ENCODE peak calls at places on chromosomes 4 and X, in eight cellular contexts. One of them, this sample, is unnamed.

GRCh38 chrX:71515039-71515398 is 17.9 kb upstream of the OGT start:
- DNase-seq in cardiac fibroblast: peak; percentile 8
- DNase-seq in epithelial cell of proximal tubule: no peak
- DNase-seq in lower leg skin: no peak
- DNase-seq in coronary artery: no peak
- DNase-seq in thyroid gland: no peak
- DNase-seq in astrocyte of the spinal cord: no peak
- DNase-seq in transverse colon: no peak
- DNase-seq in this sample: no peak

GRCh38 chr4:138865765-138866164 is 149.8 kb upstream of the NOCT start:
- DNase-seq in cardiac fibroblast: no peak
- DNase-seq in thyroid gland: no peak
- DNase-seq in transverse colon: no peak
- DNase-seq in astrocyte of the spinal cord: no peak
- DNase-seq in lower leg skin: no peak
- DNase-seq in epithelial cell of proximal tubule: no peak
- DNase-seq in coronary artery: no peak
- DNase-seq in this sample: no peak

GRCh38 chr4:70291341-70291740 is 43.4 kb upstream of the CABS1 start:
- DNase-seq in cardiac fibroblast: no peak
- DNase-seq in thyroid gland: no peak
- DNase-seq in lower leg skin: no peak
- DNase-seq in astrocyte of the spinal cord: no peak
- DNase-seq in coronary artery: no peak
- DNase-seq in epithelial cell of proximal tubule: no peak
- DNase-seq in transverse colon: no peak
- DNase-seq in this sample: no peak

GRCh38 chr4:110197421-110198398 is 705 bp downstream of the ELOVL6 start:
- DNase-seq in epithelial cell of proximal tubule: no peak
- DNase-seq in coronary artery: no peak
- DNase-seq in lower leg skin: peak; percentile 21
- DNase-seq in astrocyte of the spinal cord: peak; percentile 54
- DNase-seq in transverse colon: peak; percentile 56
- DNase-seq in thyroid gland: peak; percentile 15
- DNase-seq in cardiac fibroblast: peak; percentile 47
- DNase-seq in this sample: no peak

GRCh38 chrX:124332481-124333424 is at the start of gene TEX13D:
- DNase-seq in epithelial cell of proximal tubule: no peak
- DNase-seq in astrocyte of the spinal cord: no peak
- DNase-seq in lower leg skin: no peak
- DNase-seq in coronary artery: no peak
- DNase-seq in thyroid gland: no peak
- DNase-seq in cardiac fibroblast: no peak
- DNase-seq in transverse colon: no peak
- DNase-seq in this sample: no peak

GRCh38 chr4:140308366-140309123 is 64.9 kb upstream of the SCOC start:
- DNase-seq in epithelial cell of proximal tubule: no peak
- DNase-seq in thyroid gland: no peak
- DNase-seq in astrocyte of the spinal cord: peak; percentile 88
- DNase-seq in coronary artery: peak; percentile 82
- DNase-seq in cardiac fibroblast: peak; percentile 95
- DNase-seq in lower leg skin: peak; percentile 67
- DNase-seq in transverse colon: peak; percentile 21
- DNase-seq in this sample: peak; percentile 32

GRCh38 chrX:155535866-155536265 is 76.9 kb downstream of the TMLHE start:
- DNase-seq in thyroid gland: no peak
- DNase-seq in coronary artery: no peak
- DNase-seq in astrocyte of the spinal cord: no peak
- DNase-seq in cardiac fibroblast: peak; percentile 9
- DNase-seq in epithelial cell of proximal tubule: no peak
- DNase-seq in transverse colon: no peak
- DNase-seq in lower leg skin: no peak
- DNase-seq in this sample: no peak

GRCh38 chr4:180542445-180543100 is 1700.6 kb upstream of the TENM3 start:
- DNase-seq in transverse colon: no peak
- DNase-seq in lower leg skin: no peak
- DNase-seq in coronary artery: no peak
- DNase-seq in cardiac fibroblast: peak; percentile 43
- DNase-seq in thyroid gland: no peak
- DNase-seq in epithelial cell of proximal tubule: peak; percentile 32
- DNase-seq in astrocyte of the spinal cord: peak; percentile 92
- DNase-seq in this sample: no peak

GRCh38 chr4:122156819-122157218 is 4.7 kb downstream of the BLTP1 start:
- DNase-seq in coronary artery: no peak
- DNase-seq in lower leg skin: no peak
- DNase-seq in cardiac fibroblast: no peak
- DNase-seq in transverse colon: no peak
- DNase-seq in thyroid gland: no peak
- DNase-seq in astrocyte of the spinal cord: no peak
- DNase-seq in epithelial cell of proximal tubule: no peak
- DNase-seq in this sample: no peak

DNA sequence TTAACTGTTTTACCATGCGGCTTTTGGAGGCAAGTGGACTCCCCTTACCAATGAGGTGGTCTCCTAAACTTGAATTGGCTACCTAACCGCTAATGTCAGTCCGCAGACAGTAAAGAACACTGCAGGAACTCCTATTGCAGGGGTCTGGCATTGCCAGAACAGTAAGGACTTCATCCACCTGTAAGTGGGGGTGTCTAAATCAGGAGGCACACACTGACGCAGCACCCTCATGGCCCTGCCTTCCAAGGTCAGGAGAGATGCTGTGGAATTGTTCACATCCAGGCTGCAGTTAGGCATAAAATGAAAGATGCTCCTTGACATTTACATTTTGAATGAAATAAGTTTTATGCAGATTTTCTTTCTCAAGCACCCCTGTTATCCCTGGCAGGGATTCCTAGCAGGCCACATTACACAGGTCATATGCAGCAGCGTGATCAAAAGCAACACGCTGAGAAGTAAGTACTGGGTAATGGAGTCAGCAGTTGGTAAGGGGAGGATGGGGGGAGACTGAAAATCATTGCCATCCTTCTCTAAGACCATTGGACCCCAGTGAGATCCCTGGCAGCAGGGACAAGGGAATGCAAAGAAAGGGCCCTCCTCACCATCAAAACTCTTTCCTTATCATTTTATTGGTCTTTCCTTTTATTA is 3.8 kb downstream of the PPARGC1A start:
- DNase-seq in epithelial cell of proximal tubule: no peak
- DNase-seq in thyroid gland: no peak
- DNase-seq in transverse colon: no peak
- DNase-seq in cardiac fibroblast: no peak
- DNase-seq in astrocyte of the spinal cord: no peak
- DNase-seq in lower leg skin: no peak
- DNase-seq in coronary artery: no peak
- DNase-seq in this sample: no peak
- H3K4me3 ChIP-seq in epithelial cell of proximal tubule: peak overlapping the region; percentile 81
- H3K4me3 ChIP-seq in thyroid gland: no peak overlapping the region
- H3K4me3 ChIP-seq in transverse colon: no peak overlapping the region
- H3K4me3 ChIP-seq in cardiac fibroblast: no peak overlapping the region
- H3K4me3 ChIP-seq in astrocyte of the spinal cord: no peak overlapping the region
- H3K4me3 ChIP-seq in lower leg skin: no peak overlapping the region
- H3K4me3 ChIP-seq in coronary artery: no peak overlapping the region
- H3K4me3 ChIP-seq in this sample: no peak overlapping the region

GRCh38 chrX:153782324-153782723 is 1.5 kb downstream of the SRPK3 start:
- DNase-seq in lower leg skin: no peak
- DNase-seq in transverse colon: no peak
- DNase-seq in thyroid gland: no peak
- DNase-seq in astrocyte of the spinal cord: no peak
- DNase-seq in epithelial cell of proximal tubule: no peak
- DNase-seq in coronary artery: no peak
- DNase-seq in cardiac fibroblast: no peak
- DNase-seq in this sample: no peak
- TF ChIP-seq CTCF in lower leg skin: no peak
- TF ChIP-seq CTCF in transverse colon: no peak
- TF ChIP-seq CTCF in thyroid gland: no peak
- TF ChIP-seq CTCF in astrocyte of the spinal cord: peak; percentile 6
- TF ChIP-seq CTCF in epithelial cell of proximal tubule: no peak
- TF ChIP-seq CTCF in coronary artery: no peak
- TF ChIP-seq CTCF in cardiac fibroblast: no peak
- TF ChIP-seq CTCF in this sample: no peak

DNA sequence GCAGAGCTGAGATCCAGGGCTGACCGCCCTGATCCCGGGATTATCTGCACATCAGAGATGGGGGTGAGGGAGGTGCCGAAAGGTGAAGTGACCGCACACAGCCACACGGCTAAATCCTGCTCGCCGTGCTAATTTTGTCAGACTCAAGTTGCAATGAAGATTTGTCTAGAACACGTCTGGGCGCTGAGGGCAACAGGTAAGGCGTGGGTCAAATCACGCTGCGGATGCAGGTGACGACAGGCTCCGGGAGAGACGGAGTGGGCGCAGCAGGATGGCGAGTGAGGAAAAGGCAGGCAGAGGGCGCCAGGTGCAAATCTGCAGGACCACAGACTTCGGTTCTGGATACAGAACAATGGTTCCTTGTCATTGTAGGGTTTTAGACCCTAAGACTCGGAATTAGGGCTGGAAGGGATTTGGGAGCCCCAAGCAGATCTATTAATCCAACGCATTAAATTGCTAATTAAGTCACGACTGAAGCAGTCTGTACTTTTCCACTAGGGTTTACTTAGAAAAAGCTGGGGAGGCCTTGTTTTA is 1.9 kb upstream of the TBC1D14 start:
- DNase-seq in lower leg skin: no peak
- DNase-seq in coronary artery: no peak
- DNase-seq in thyroid gland: no peak
- DNase-seq in cardiac fibroblast: peak; percentile 42
- DNase-seq in epithelial cell of proximal tubule: no peak
- DNase-seq in transverse colon: peak; percentile 72
- DNase-seq in astrocyte of the spinal cord: no peak
- DNase-seq in this sample: no peak
- H3K4me3 ChIP-seq in lower leg skin: no peak overlapping the region
- H3K4me3 ChIP-seq in coronary artery: no peak overlapping the region
- H3K4me3 ChIP-seq in thyroid gland: no peak overlapping the region
- H3K4me3 ChIP-seq in cardiac fibroblast: no peak overlapping the region
- H3K4me3 ChIP-seq in epithelial cell of proximal tubule: no peak overlapping the region
- H3K4me3 ChIP-seq in transverse colon: no peak overlapping the region
- H3K4me3 ChIP-seq in astrocyte of the spinal cord: no peak overlapping the region
- H3K4me3 ChIP-seq in this sample: no peak overlapping the region

DNA sequence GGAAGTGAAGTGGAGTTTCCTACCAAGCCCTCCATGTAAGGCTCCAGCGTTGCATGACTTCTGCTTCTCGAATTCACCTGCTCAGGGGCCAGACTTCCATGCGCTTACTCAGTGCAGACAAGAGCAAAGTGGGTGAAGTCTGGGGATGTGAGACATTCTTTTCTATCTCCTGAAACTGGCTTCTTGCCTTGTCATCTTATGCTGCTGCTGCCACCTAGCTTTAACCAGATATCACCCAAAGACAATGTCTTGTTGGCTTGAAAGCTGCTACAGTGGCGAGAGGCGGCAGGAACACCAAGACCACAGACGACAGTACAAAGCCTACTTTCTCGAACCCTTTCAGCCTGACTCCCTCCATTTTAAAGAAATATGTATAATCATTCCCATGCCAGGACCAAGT is 103.6 kb upstream of the ADGRG2 start:
- DNase-seq in thyroid gland: peak; percentile 3
- DNase-seq in astrocyte of the spinal cord: peak; percentile 2
- DNase-seq in coronary artery: no peak
- DNase-seq in cardiac fibroblast: peak; percentile 24
- DNase-seq in lower leg skin: no peak
- DNase-seq in transverse colon: no peak
- DNase-seq in epithelial cell of proximal tubule: peak; percentile 1
- DNase-seq in this sample: no peak
- TF ChIP-seq CTCF in thyroid gland: no peak
- TF ChIP-seq CTCF in astrocyte of the spinal cord: no peak
- TF ChIP-seq CTCF in coronary artery: no peak
- TF ChIP-seq CTCF in cardiac fibroblast: no peak
- TF ChIP-seq CTCF in lower leg skin: no peak
- TF ChIP-seq CTCF in transverse colon: no peak
- TF ChIP-seq CTCF in epithelial cell of proximal tubule: peak; percentile 43
- TF ChIP-seq CTCF in this sample: no peak

DNA sequence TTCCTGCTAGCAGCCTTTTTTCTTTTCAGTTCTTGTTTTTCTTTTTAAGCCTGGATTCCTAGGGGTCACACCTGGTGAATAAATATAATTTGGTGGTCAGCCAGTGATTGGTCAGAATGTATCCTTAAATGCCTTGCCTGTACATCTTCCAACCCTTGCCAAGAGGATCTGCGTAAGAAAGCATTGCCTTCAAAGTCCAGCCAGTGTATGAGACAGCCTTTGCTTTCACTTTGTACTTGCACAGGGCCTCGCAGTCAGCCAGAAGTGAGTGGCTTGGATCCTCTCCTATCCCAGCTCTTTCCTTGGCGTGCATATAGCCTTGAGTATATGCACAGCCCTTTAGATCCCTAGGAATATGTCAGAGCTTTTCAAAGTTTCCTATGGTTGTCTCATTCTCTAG is 22.2 kb downstream of the KANTR start:
- DNase-seq in astrocyte of the spinal cord: peak; percentile 73
- DNase-seq in cardiac fibroblast: peak; percentile 73
- DNase-seq in thyroid gland: no peak
- DNase-seq in lower leg skin: no peak
- DNase-seq in epithelial cell of proximal tubule: no peak
- DNase-seq in coronary artery: no peak
- DNase-seq in transverse colon: peak; percentile 14
- DNase-seq in this sample: no peak
- H3K4me3 ChIP-seq in astrocyte of the spinal cord: no peak overlapping the region
- H3K4me3 ChIP-seq in cardiac fibroblast: peak overlapping the region; percentile 14
- H3K4me3 ChIP-seq in thyroid gland: no peak overlapping the region
- H3K4me3 ChIP-seq in lower leg skin: no peak overlapping the region
- H3K4me3 ChIP-seq in epithelial cell of proximal tubule: no peak overlapping the region
- H3K4me3 ChIP-seq in coronary artery: no peak overlapping the region
- H3K4me3 ChIP-seq in transverse colon: no peak overlapping the region
- H3K4me3 ChIP-seq in this sample: no peak overlapping the region

GRCh38 chr4:55933611-55934010 is 15.1 kb upstream of the CEP135 start:
- DNase-seq in lower leg skin: no peak
- DNase-seq in epithelial cell of proximal tubule: no peak
- DNase-seq in transverse colon: no peak
- DNase-seq in cardiac fibroblast: no peak
- DNase-seq in coronary artery: no peak
- DNase-seq in astrocyte of the spinal cord: no peak
- DNase-seq in thyroid gland: no peak
- DNase-seq in this sample: no peak
- TF ChIP-seq CTCF in lower leg skin: no peak
- TF ChIP-seq CTCF in epithelial cell of proximal tubule: no peak
- TF ChIP-seq CTCF in transverse colon: no peak
- TF ChIP-seq CTCF in cardiac fibroblast: no peak
- TF ChIP-seq CTCF in coronary artery: no peak
- TF ChIP-seq CTCF in astrocyte of the spinal cord: no peak
- TF ChIP-seq CTCF in thyroid gland: no peak
- TF ChIP-seq CTCF in this sample: no peak

DNA sequence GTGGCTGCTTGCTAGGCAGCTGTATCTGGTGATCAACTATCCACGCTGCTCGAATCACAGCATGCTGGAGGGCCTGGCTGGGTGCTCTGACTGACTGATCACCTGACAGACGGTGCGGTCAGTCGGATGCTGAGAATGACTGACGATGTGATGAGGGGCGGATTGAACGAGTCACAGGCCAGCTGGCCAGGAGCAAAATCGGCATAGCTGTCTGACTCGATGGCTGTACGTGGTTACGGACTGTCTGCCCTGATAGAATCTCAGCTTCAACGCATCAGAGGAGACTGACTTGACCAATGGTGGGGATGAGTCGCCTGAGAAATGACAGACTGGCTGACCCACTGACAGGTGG is 1.0 kb upstream of the SUV39H1 start:
- DNase-seq in coronary artery: no peak
- DNase-seq in thyroid gland: peak; percentile 5
- DNase-seq in epithelial cell of proximal tubule: no peak
- DNase-seq in transverse colon: no peak
- DNase-seq in cardiac fibroblast: peak; percentile 16
- DNase-seq in lower leg skin: no peak
- DNase-seq in astrocyte of the spinal cord: no peak
- DNase-seq in this sample: no peak
- H3K4me3 ChIP-seq in coronary artery: peak overlapping the region; percentile 76
- H3K4me3 ChIP-seq in thyroid gland: no peak overlapping the region
- H3K4me3 ChIP-seq in epithelial cell of proximal tubule: peak overlapping the region; percentile 67
- H3K4me3 ChIP-seq in transverse colon: peak overlapping the region; percentile 88
- H3K4me3 ChIP-seq in cardiac fibroblast: no peak overlapping the region
- H3K4me3 ChIP-seq in lower leg skin: no peak overlapping the region
- H3K4me3 ChIP-seq in astrocyte of the spinal cord: no peak overlapping the region
- H3K4me3 ChIP-seq in this sample: no peak overlapping the region

This sample was measured in AG09309.